ENCODE peak calls at places on chromosomes 7 and 10, in four cellular contexts. One of them, this sample, is unnamed.

GRCh38 chr10:107814865-107815487 is 650.5 kb upstream of the SORCS1 start:
- DNase-seq in prostate gland: no peak
- DNase-seq in stomach: peak; percentile 34
- DNase-seq in SJCRH30: peak; percentile 87
- DNase-seq in this sample: peak; percentile 86

GRCh38 chr10:133442967-133443924 is 10.5 kb upstream of the SCART1 start:
- DNase-seq in prostate gland: no peak
- DNase-seq in stomach: no peak
- DNase-seq in SJCRH30: no peak
- DNase-seq in this sample: peak; percentile 3

GRCh38 chr7:149476791-149477190 is 15.9 kb upstream of the ZNF777 start:
- DNase-seq in prostate gland: no peak
- DNase-seq in stomach: no peak
- DNase-seq in SJCRH30: no peak
- DNase-seq in this sample: no peak

GRCh38 chr10:71077143-71077581 is 135.2 kb upstream of the UNC5B start:
- DNase-seq in prostate gland: peak; percentile 22
- DNase-seq in stomach: peak; percentile 14
- DNase-seq in SJCRH30: no peak
- DNase-seq in this sample: peak; percentile 8

GRCh38 chr10:133324198-133324792 is 12.4 kb downstream of the CALY start:
- DNase-seq in prostate gland: peak; percentile 29
- DNase-seq in stomach: peak; percentile 87
- DNase-seq in SJCRH30: peak; percentile 39
- DNase-seq in this sample: peak; percentile 93

GRCh38 chr7:133365892-133366291 is 113.0 kb downstream of the EXOC4 start:
- DNase-seq in prostate gland: no peak
- DNase-seq in stomach: no peak
- DNase-seq in SJCRH30: no peak
- DNase-seq in this sample: no peak

GRCh38 chr10:11290156-11290890 is 272.7 kb downstream of the CELF2 start:
- DNase-seq in prostate gland: no peak
- DNase-seq in stomach: no peak
- DNase-seq in SJCRH30: no peak
- DNase-seq in this sample: no peak

GRCh38 chr10:31739146-31739545 is 189.5 kb downstream of the ARHGAP12 start:
- DNase-seq in prostate gland: no peak
- DNase-seq in stomach: no peak
- DNase-seq in SJCRH30: no peak
- DNase-seq in this sample: no peak

GRCh38 chr10:75400163-75400768 is 1.3 kb downstream of the ZNF503 start:
- DNase-seq in prostate gland: no peak
- DNase-seq in stomach: no peak
- DNase-seq in SJCRH30: no peak
- DNase-seq in this sample: no peak

GRCh38 chr7:80429186-80429585 is 82.7 kb downstream of the GNAT3 start:
- DNase-seq in prostate gland: no peak
- DNase-seq in stomach: no peak
- DNase-seq in SJCRH30: no peak
- DNase-seq in this sample: no peak

GRCh38 chr10:18010050-18010449 is 58.3 kb downstream of the SLC39A12 start:
- DNase-seq in prostate gland: no peak
- DNase-seq in stomach: no peak
- DNase-seq in SJCRH30: no peak
- DNase-seq in this sample: no peak

GRCh38 chr7:69982197-69982596 is 383.9 kb downstream of the AUTS2 start:
- DNase-seq in prostate gland: no peak
- DNase-seq in stomach: no peak
- DNase-seq in SJCRH30: peak; percentile 82
- DNase-seq in this sample: no peak

GRCh38 chr7:135930565-135931423 is 46.4 kb downstream of the MTPN start:
- DNase-seq in prostate gland: peak; percentile 7
- DNase-seq in stomach: no peak
- DNase-seq in SJCRH30: no peak
- DNase-seq in this sample: no peak

GRCh38 chr7:32536585-32536984 is 41.3 kb downstream of the AVL9 start:
- DNase-seq in prostate gland: no peak
- DNase-seq in stomach: no peak
- DNase-seq in SJCRH30: no peak
- DNase-seq in this sample: no peak

GRCh38 chr7:117873056-117873932 is at the start of gene CTTNBP2:
- DNase-seq in prostate gland: peak; percentile 27
- DNase-seq in stomach: peak; percentile 45
- DNase-seq in SJCRH30: peak; percentile 33
- DNase-seq in this sample: peak; percentile 12

GRCh38 chr7:155850001-155850436 is 37.8 kb upstream of the SHH start:
- DNase-seq in prostate gland: no peak
- DNase-seq in stomach: no peak
- DNase-seq in SJCRH30: no peak
- DNase-seq in this sample: no peak

GRCh38 chr7:50262916-50263690 is 41.4 kb upstream of the IKZF1 start:
- DNase-seq in prostate gland: no peak
- DNase-seq in stomach: no peak
- DNase-seq in SJCRH30: no peak
- DNase-seq in this sample: no peak

GRCh38 chr10:79093658-79094411 is 25.1 kb downstream of the ZMIZ1 start:
- DNase-seq in prostate gland: peak; percentile 68
- DNase-seq in stomach: peak; percentile 92
- DNase-seq in SJCRH30: no peak
- DNase-seq in this sample: no peak

GRCh38 chr7:8284606-8285005 is 22.6 kb upstream of the ICA1 start:
- DNase-seq in prostate gland: peak; percentile 81
- DNase-seq in stomach: peak; percentile 87
- DNase-seq in SJCRH30: no peak
- DNase-seq in this sample: no peak

GRCh38 chr10:25492040-25492439 is 317.2 kb downstream of the GPR158 start:
- DNase-seq in prostate gland: no peak
- DNase-seq in stomach: no peak
- DNase-seq in SJCRH30: no peak
- DNase-seq in this sample: no peak

GRCh38 chr10:121862624-121863023 is 65.2 kb downstream of the ATE1 start:
- DNase-seq in prostate gland: no peak
- DNase-seq in stomach: no peak
- DNase-seq in SJCRH30: no peak
- DNase-seq in this sample: no peak
- H3K9me3 ChIP-seq in prostate gland: no peaks in the 10 kb centered on the region
- H3K9me3 ChIP-seq in stomach: no peaks in the 10 kb centered on the region
- H3K9me3 ChIP-seq in SJCRH30: no peaks in the 10 kb centered on the region
- H3K9me3 ChIP-seq in this sample: no peaks in the 10 kb centered on the region

GRCh38 chr7:98294326-98294725 is 12.8 kb downstream of the BRI3 start:
- DNase-seq in prostate gland: no peak
- DNase-seq in stomach: no peak
- DNase-seq in SJCRH30: no peak
- DNase-seq in this sample: no peak
- H3K36me3 ChIP-seq in prostate gland: peaks cover 11% of the 10 kb centered on the region
- H3K36me3 ChIP-seq in stomach: peaks cover 83% of the 10 kb centered on the region
- H3K36me3 ChIP-seq in SJCRH30: peaks cover 22% of the 10 kb centered on the region
- H3K36me3 ChIP-seq in this sample: peaks cover 46% of the 10 kb centered on the region

GRCh38 chr7:147711429-147711828 is 879.1 kb upstream of the C7orf33 start:
- DNase-seq in prostate gland: no peak
- DNase-seq in stomach: no peak
- DNase-seq in SJCRH30: peak; percentile 91
- DNase-seq in this sample: no peak
- H3K9me3 ChIP-seq in prostate gland: no peaks in the 10 kb centered on the region
- H3K9me3 ChIP-seq in stomach: peaks cover 17% of the 10 kb centered on the region
- H3K9me3 ChIP-seq in SJCRH30: no peaks in the 10 kb centered on the region
- H3K9me3 ChIP-seq in this sample: peaks cover 3% of the 10 kb centered on the region

GRCh38 chr7:64515330-64515729 is 47.5 kb downstream of the ZNF680 start:
- DNase-seq in prostate gland: peak; percentile 9
- DNase-seq in stomach: no peak
- DNase-seq in SJCRH30: no peak
- DNase-seq in this sample: no peak
- H3K36me3 ChIP-seq in prostate gland: no peaks in the 10 kb centered on the region
- H3K36me3 ChIP-seq in stomach: peaks cover 18% of the 10 kb centered on the region
- H3K36me3 ChIP-seq in SJCRH30: peaks cover 58% of the 10 kb centered on the region
- H3K36me3 ChIP-seq in this sample: peaks cover 4% of the 10 kb centered on the region

GRCh38 chr7:158111556-158111880 is 476.1 kb downstream of the PTPRN2 start:
- DNase-seq in prostate gland: no peak
- DNase-seq in stomach: peak; percentile 15
- DNase-seq in SJCRH30: no peak
- DNase-seq in this sample: no peak

GRCh38 chr7:158113321-158114025 is 474.1 kb downstream of the PTPRN2 start:
- DNase-seq in prostate gland: no peak
- DNase-seq in stomach: peak; percentile 20
- DNase-seq in SJCRH30: no peak
- DNase-seq in this sample: no peak

GRCh38 chr7:158110661-158111555 is 476.7 kb downstream of the PTPRN2 start:
- DNase-seq in prostate gland: no peak
- DNase-seq in stomach: peak; percentile 21
- DNase-seq in SJCRH30: peak; percentile 20
- DNase-seq in this sample: no peak

GRCh38 chr7:158112571-158113320 is 474.9 kb downstream of the PTPRN2 start:
- DNase-seq in prostate gland: no peak
- DNase-seq in stomach: peak; percentile 22
- DNase-seq in SJCRH30: no peak
- DNase-seq in this sample: no peak

GRCh38 chr7:158111906-158112570 is 475.6 kb downstream of the PTPRN2 start:
- DNase-seq in prostate gland: no peak
- DNase-seq in stomach: peak; percentile 17
- DNase-seq in SJCRH30: no peak
- DNase-seq in this sample: no peak
- H3K9me3 ChIP-seq in prostate gland: no peaks in the 10 kb centered on the region
- H3K9me3 ChIP-seq in stomach: peaks cover 22% of the 10 kb centered on the region
- H3K9me3 ChIP-seq in SJCRH30: no peaks in the 10 kb centered on the region
- H3K9me3 ChIP-seq in this sample: no peaks in the 10 kb centered on the region

DNA sequence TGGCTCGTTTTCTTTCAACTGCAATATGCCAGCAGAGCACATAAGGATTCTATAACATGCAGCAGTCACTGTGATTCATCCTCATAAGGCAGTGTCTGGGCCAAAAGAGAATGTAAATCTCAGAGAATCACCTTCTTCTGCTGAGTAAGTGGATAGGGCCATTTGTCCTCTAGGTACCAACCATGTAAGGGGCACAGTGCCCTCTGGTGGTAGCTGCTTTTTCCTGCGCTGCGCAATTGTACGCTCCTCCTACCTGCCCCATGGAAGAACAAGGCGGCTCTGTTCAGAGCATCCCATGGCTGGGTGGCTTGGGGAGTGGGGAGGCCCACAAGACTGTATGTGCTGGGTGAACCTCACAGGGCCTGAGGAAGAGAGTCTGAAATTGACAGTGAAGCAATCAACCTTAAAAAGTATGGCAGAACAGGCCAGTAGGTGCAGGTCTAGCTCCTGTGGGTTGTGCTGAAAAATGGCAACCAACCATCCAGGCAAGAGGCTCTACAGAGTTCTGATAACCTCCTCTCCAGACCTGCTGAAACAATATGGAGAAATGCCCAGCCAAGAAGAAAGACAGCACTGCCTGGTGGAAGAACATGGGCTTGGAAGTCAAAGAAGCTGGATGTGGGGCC is 78.7 kb upstream of the C10orf90 start:
- DNase-seq in prostate gland: peak; percentile 60
- DNase-seq in stomach: peak; percentile 85
- DNase-seq in SJCRH30: peak; percentile 82
- DNase-seq in this sample: peak; percentile 86
- H3K36me3 ChIP-seq in prostate gland: no peaks in the 10 kb centered on the region
- H3K36me3 ChIP-seq in stomach: no peaks in the 10 kb centered on the region
- H3K36me3 ChIP-seq in SJCRH30: no peaks in the 10 kb centered on the region
- H3K36me3 ChIP-seq in this sample: no peaks in the 10 kb centered on the region

GRCh38 chr7:57211428-57212100 is 79.3 kb upstream of the ZNF479 start:
- DNase-seq in prostate gland: no peak
- DNase-seq in stomach: peak; percentile 2
- DNase-seq in SJCRH30: no peak
- DNase-seq in this sample: no peak
- H3K9me3 ChIP-seq in prostate gland: no peaks in the 10 kb centered on the region
- H3K9me3 ChIP-seq in stomach: peaks cover 92% of the 10 kb centered on the region
- H3K9me3 ChIP-seq in SJCRH30: no peaks in the 10 kb centered on the region
- H3K9me3 ChIP-seq in this sample: peaks cover 5% of the 10 kb centered on the region

DNA sequence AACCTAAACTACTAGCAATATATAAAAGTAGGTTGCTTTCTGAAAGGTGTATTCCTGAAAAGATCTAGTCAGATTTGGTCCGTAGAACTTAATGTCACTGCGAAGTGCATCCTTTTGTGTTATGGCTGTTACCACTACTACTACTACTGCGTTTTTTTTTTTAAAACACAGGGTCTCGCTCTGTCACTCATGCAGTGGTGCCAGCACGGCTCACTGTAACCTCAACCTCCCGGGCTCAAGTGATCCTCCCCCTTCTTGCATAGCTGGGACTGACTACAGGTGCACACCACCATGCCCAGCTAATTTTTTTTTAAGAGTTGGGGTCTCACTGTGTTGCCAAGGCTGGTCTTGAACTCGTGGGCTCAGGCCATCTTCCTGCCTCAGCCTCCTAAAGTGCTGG is 14.5 kb downstream of the WIPI2 start:
- DNase-seq in prostate gland: no peak
- DNase-seq in stomach: no peak
- DNase-seq in SJCRH30: no peak
- DNase-seq in this sample: no peak
- H3K36me3 ChIP-seq in prostate gland: no peaks in the 10 kb centered on the region
- H3K36me3 ChIP-seq in stomach: peaks cover 84% of the 10 kb centered on the region
- H3K36me3 ChIP-seq in SJCRH30: peaks cover 22% of the 10 kb centered on the region
- H3K36me3 ChIP-seq in this sample: peaks cover 51% of the 10 kb centered on the region

GRCh38 chr7:23434147-23434676 is 36.1 kb downstream of the IGF2BP3 start:
- DNase-seq in prostate gland: no peak
- DNase-seq in stomach: no peak
- DNase-seq in SJCRH30: no peak
- DNase-seq in this sample: no peak
- H3K9me3 ChIP-seq in prostate gland: no peaks in the 10 kb centered on the region
- H3K9me3 ChIP-seq in stomach: no peaks in the 10 kb centered on the region
- H3K9me3 ChIP-seq in SJCRH30: no peaks in the 10 kb centered on the region
- H3K9me3 ChIP-seq in this sample: no peaks in the 10 kb centered on the region

This sample was measured in WERI-Rb-1.